ENCODE peak calls at places on chromosome X, in ten cellular contexts. Q is H54, K is cardiac septum, Y is lower lobe of right lung, X is HT1080, R is skeletal muscle cell, Z is SK-N-MC, D is upper lobe of right lung, T is left ventricle myocardium superior, M is ecto neural progenitor cell. N is an unnamed sample.

GRCh38 chrX:129726307-129727111 is 12.3 kb upstream of the XPNPEP2 start:
- DNase-seq in Q (peak; percentile 29), X (peak; percentile 59), T (peak; percentile 64), D (peak; percentile 66), Y (peak; percentile 48), R (no peak), K (peak; percentile 81), M (peak; percentile 69), Z (no peak), N (peak; percentile 37)

GRCh38 chrX:134362560-134363089 is 97.3 kb upstream of the HPRT1 start:
- DNase-seq in T (no peak), R (no peak), Q (no peak), K (no peak), M (no peak), Y (no peak), X (no peak), Z (no peak), D (no peak), N (no peak)

GRCh38 chrX:13000311-13000811 is 25.5 kb downstream of the TMSB4X start:
- DNase-seq in R (no peak), Z (no peak), Y (peak; percentile 50), D (no peak), K (no peak), T (no peak), X (no peak), M (no peak), Q (no peak), N (no peak)

GRCh38 chrX:11888421-11888820 is 130.4 kb downstream of the MSL3 start:
- DNase-seq in K (no peak), Z (no peak), T (no peak), X (no peak), Y (no peak), D (no peak), R (no peak), Q (no peak), M (no peak), N (no peak)

GRCh38 chrX:115622534-115622933 is 61.6 kb downstream of the PLS3 start:
- DNase-seq in Z (no peak), M (no peak), D (no peak), K (no peak), R (no peak), Y (no peak), X (no peak), Q (no peak), T (no peak), N (no peak)

GRCh38 chrX:97524340-97524739 is 640.6 kb downstream of the RPA4 start:
- DNase-seq in Q (no peak), X (no peak), M (no peak), T (no peak), D (no peak), Z (no peak), Y (no peak), R (no peak), K (no peak), N (no peak)

GRCh38 chrX:102934624-102935023 is 2.4 kb upstream of the RAB40AL start:
- DNase-seq in Q (no peak), R (no peak), Y (no peak), Z (no peak), X (peak; percentile 13), T (no peak), K (no peak), M (no peak), D (no peak), N (no peak)

GRCh38 chrX:70479970-70480659 is 35.5 kb downstream of the DLG3 start:
- DNase-seq in M (no peak), Q (no peak), D (no peak), K (no peak), T (peak; percentile 23), Z (no peak), R (no peak), Y (no peak), X (no peak), N (no peak)

GRCh38 chrX:86295293-86295692 is 147.0 kb downstream of the DACH2 start:
- DNase-seq in Y (no peak), Z (no peak), D (no peak), T (no peak), R (no peak), K (no peak), M (no peak), X (no peak), Q (no peak), N (no peak)

GRCh38 chrX:139113682-139114081 is 402.2 kb upstream of the FGF13 start:
- DNase-seq in K (no peak), X (peak; percentile 49), M (no peak), Z (no peak), R (no peak), D (no peak), T (no peak), Q (no peak), Y (no peak), N (no peak)

GRCh38 chrX:12701625-12702024 is 89.6 kb upstream of the PRPS2 start:
- DNase-seq in X (peak; percentile 65), D (peak; percentile 65), K (no peak), M (peak; percentile 55), T (peak; percentile 47), R (peak; percentile 23), Y (peak; percentile 54), Z (peak; percentile 3), Q (peak; percentile 13), N (no peak)